ENCODE peak calls at places on chromosomes 4 and X, in four cellular contexts. H is mesendoderm, M is IMR-90, K is H1. T is an unnamed sample.

GRCh38 chrX:53728506-53728905 is 42.0 kb upstream of the HUWE1 start:
- DNase-seq in H (no peak), M (no peak), K (no peak), T (no peak)

GRCh38 chr4:88743696-88744095 is 46.1 kb upstream of the NAP1L5 start:
- DNase-seq in H (peak), M (peak), K (no peak), T (no peak)

GRCh38 chrX:21374163-21374993 is at the start of gene CNKSR2:
- DNase-seq in H (peak), M (peak), K (peak), T (peak)

GRCh38 chr4:98639523-98639922 is 18.9 kb downstream of the TSPAN5 start:
- DNase-seq in H (no peak), M (peak), K (no peak), T (no peak)

GRCh38 chr4:106149026-106149425 is 167.0 kb downstream of the TBCK start:
- DNase-seq in H (no peak), M (no peak), K (no peak), T (no peak)

GRCh38 chrX:140091276-140091886 is 126.1 kb upstream of the CXorf66 start:
- DNase-seq in H (peak), M (no peak), K (peak), T (peak)

GRCh38 chr4:36088542-36088941 is 155.8 kb downstream of the ARAP2 start:
- DNase-seq in H (no peak), M (no peak), K (no peak), T (no peak)

GRCh38 chr4:147596377-147596776 is 20.8 kb upstream of the TMEM184C start:
- DNase-seq in H (no peak), M (peak), K (no peak), T (no peak)

GRCh38 chrX:15686818-15687685 is 22.4 kb upstream of the CLTRN start:
- DNase-seq in H (peak), M (peak), K (peak), T (peak)

GRCh38 chr4:998096-998691 is 5.0 kb upstream of the SLC26A1 start:
- DNase-seq in H (no peak), M (no peak), K (no peak), T (no peak)

GRCh38 chr4:93178279-93178678 is 650.3 kb upstream of the ATOH1 start:
- DNase-seq in H (peak), M (no peak), K (no peak), T (no peak)

GRCh38 chr4:78578674-78579430 is 27.3 kb downstream of the ANXA3 start:
- DNase-seq in H (no peak), M (no peak), K (no peak), T (no peak)

GRCh38 chr4:38499101-38499500 is 164.9 kb upstream of the KLF3 start:
- DNase-seq in H (no peak), M (no peak), K (no peak), T (no peak)

GRCh38 chr4:27088491-27088890 is 227.8 kb downstream of the STIM2 start:
- DNase-seq in H (peak), M (no peak), K (no peak), T (no peak)

GRCh38 chrX:103396186-103396585 is 19.8 kb downstream of the BEX3 start:
- DNase-seq in H (no peak), M (peak), K (no peak), T (no peak)

GRCh38 chr4:168524006-168524405 is 27.2 kb downstream of the PALLD start:
- DNase-seq in H (no peak), M (peak), K (no peak), T (no peak)

GRCh38 chr4:87856816-87857215 is 24.0 kb downstream of the MEPE start:
- DNase-seq in H (peak), M (no peak), K (no peak), T (no peak)

GRCh38 chrX:153933751-153934472 is 925 bp downstream of the NAA10 start:
- DNase-seq in H (no peak), M (peak), K (no peak), T (no peak)

GRCh38 chr4:149168645-149169044 is 647.0 kb downstream of the IQCM start:
- DNase-seq in H (no peak), M (peak), K (no peak), T (no peak)

GRCh38 chrX:109475174-109475891 is 6.6 kb downstream of the GUCY2F start:
- DNase-seq in H (peak), M (peak), K (peak), T (peak)

GRCh38 chr4:47287735-47288134 is 175.8 kb downstream of the COMMD8 start:
- DNase-seq in H (peak), M (peak), K (no peak), T (no peak)

GRCh38 chr4:140955528-140956094 is 177.7 kb downstream of the RNF150 start:
- DNase-seq in H (no peak), M (peak), K (no peak), T (no peak)

GRCh38 chr4:140947507-140947906 is 185.8 kb downstream of the RNF150 start:
- DNase-seq in H (no peak), M (no peak), K (no peak), T (no peak)

DNA sequence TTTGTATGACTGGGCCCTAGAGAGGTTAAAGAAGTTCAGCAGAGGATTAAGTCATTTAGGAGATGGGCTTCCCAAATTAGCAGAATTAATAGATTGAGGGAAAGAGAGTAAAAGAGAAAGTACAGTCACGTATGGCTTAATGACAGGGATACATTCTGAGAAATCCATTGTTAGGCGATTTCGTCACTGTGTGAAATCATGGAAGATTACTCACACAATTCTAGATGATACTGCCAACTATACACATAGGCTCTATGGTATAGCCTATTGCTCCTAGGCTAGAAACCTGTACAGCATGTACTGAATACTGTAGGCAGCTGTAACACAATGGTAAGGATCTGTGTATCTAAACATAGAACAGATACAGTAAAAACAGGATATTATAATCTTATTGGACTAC is 180.6 kb downstream of the RNF150 start:
- DNase-seq in H (no peak), M (peak), K (no peak), T (no peak)
- H4K5ac ChIP-seq in H (no peak), M (no peak), K (no peak), T (no peak)

GRCh38 chr4:139555705-139556070 is 331 bp downstream of the SETD7 start:
- DNase-seq in H (no peak), M (no peak), K (no peak), T (no peak)
- H2BK120ac ChIP-seq in H (peak), M (peak), K (no peak), T (no peak)

DNA sequence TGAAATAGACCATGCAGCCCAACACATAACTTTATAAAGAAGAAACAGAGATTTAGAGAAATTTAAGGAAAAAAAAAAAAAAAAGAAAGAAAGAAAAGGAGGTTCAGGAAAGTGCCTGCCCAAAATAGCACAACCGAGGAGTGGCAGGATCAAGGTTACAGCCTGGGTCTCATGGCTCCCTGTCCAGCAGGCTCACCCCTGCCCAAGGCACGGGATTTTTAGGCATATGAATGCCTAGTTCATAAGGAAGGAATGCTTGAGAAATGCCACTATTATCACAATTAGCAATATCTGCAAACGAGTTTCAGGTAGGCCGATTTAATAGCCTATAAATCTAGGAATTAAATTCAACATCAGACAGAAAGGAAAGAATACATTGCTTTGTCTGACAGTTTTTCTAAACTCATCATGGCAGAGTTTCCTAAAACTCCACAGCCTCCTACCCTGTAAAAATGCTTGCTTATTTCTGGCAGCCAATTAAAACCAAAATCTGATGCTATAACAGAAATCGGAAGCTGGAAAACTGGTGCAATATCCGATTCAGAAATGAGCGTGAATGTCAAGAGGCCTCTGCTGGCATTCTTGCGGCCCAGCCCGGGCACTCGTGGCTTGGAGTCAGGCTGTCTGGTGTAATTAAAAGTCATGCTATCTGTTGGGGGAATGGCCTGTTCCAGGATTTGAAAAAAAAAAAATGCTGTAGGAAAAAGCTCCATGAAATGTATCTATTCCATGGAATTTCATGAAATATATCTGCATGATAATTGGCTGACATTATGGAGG is 63.4 kb downstream of the GEMIN8 start:
- DNase-seq in H (no peak), M (no peak), K (no peak), T (no peak)
- H4K5ac ChIP-seq in H (no peak), M (no peak), K (no peak), T (no peak)

GRCh38 chr4:10371121-10371520 is 86.1 kb downstream of the ZNF518B start:
- DNase-seq in H (no peak), M (no peak), K (no peak), T (no peak)
- H2BK120ac ChIP-seq in H (no peak), M (no peak), K (no peak), T (no peak)

GRCh38 chr4:95850161-95850560 is 10.3 kb downstream of the PDHA2 start:
- DNase-seq in H (no peak), M (no peak), K (no peak), T (no peak)
- H4K5ac ChIP-seq in H (no peak), M (no peak), K (no peak), T (no peak)

GRCh38 chr4:8199594-8200301 is 658 bp downstream of the SH3TC1 start:
- DNase-seq in H (no peak), M (no peak), K (no peak), T (no peak)

GRCh38 chr4:8198206-8198905 is 734 bp upstream of the SH3TC1 start:
- DNase-seq in H (no peak), M (no peak), K (no peak), T (no peak)

GRCh38 chr4:8200302-8200975 is 1.3 kb downstream of the SH3TC1 start:
- DNase-seq in H (no peak), M (peak), K (no peak), T (no peak)

GRCh38 chr4:8197521-8197920 is 1.6 kb upstream of the SH3TC1 start:
- DNase-seq in H (no peak), M (no peak), K (no peak), T (no peak)

GRCh38 chr4:8198906-8199593 is at the start of gene SH3TC1:
- DNase-seq in H (no peak), M (peak), K (no peak), T (no peak)
- H2BK120ac ChIP-seq in H (no peak), M (peak), K (no peak), T (no peak)